ENCODE peak calls at places on chromosomes 5 and 9, in six cellular contexts. G, A, Y, O, K and W are unnamed samples.

GRCh38 chr5:39466804-39467203 is 42.0 kb upstream of the DAB2 start:
- DNase-seq in A (no peak), K (no peak), Y (no peak), G (no peak), O (no peak), W (no peak)

GRCh38 chr9:88954073-88954472 is 37.2 kb upstream of the S1PR3 start:
- DNase-seq in G (no peak), Y (peak), K (no peak), A (peak), O (no peak), W (no peak)

GRCh38 chr5:147935032-147935431 is 28.7 kb upstream of the C5orf46 start:
- DNase-seq in Y (peak), G (no peak), K (peak), A (peak), O (peak), W (no peak)

GRCh38 chr9:129480227-129480626 is 140.7 kb downstream of the C9orf50 start:
- DNase-seq in G (no peak), A (no peak), Y (no peak), O (no peak), K (no peak), W (no peak)

GRCh38 chr5:141692919-141693848 is 11.2 kb upstream of the ARAP3 start:
- DNase-seq in A (peak), O (no peak), K (peak), G (no peak), Y (peak), W (no peak)

GRCh38 chr9:83281306-83282255 is 218.6 kb upstream of the RASEF start:
- DNase-seq in O (peak), A (peak), Y (peak), K (no peak), G (no peak), W (no peak)

GRCh38 chr5:135149956-135150723 is 116.1 kb upstream of the PITX1 start:
- DNase-seq in G (no peak), K (peak), Y (no peak), A (no peak), O (no peak), W (no peak)

GRCh38 chr9:7844283-7844682 is 44.7 kb upstream of the DMAC1 start:
- DNase-seq in K (peak), Y (no peak), G (no peak), O (no peak), A (no peak), W (peak)

GRCh38 chr9:133634024-133634691 is 2.0 kb upstream of the DBH start:
- DNase-seq in K (peak), Y (no peak), G (no peak), O (no peak), A (no peak), W (peak)

GRCh38 chr9:73683862-73684591 is 532.4 kb downstream of the ANXA1 start:
- DNase-seq in O (peak), K (peak), Y (peak), G (no peak), A (peak), W (peak)

GRCh38 chr5:33257807-33258491 is 182.8 kb upstream of the TARS1 start:
- DNase-seq in K (no peak), O (peak), G (no peak), Y (peak), A (no peak), W (no peak)
- TF ChIP-seq CTCF in K (no peak), O (peak), G (no peak), Y (no peak), A (no peak), W (no peak)

DNA sequence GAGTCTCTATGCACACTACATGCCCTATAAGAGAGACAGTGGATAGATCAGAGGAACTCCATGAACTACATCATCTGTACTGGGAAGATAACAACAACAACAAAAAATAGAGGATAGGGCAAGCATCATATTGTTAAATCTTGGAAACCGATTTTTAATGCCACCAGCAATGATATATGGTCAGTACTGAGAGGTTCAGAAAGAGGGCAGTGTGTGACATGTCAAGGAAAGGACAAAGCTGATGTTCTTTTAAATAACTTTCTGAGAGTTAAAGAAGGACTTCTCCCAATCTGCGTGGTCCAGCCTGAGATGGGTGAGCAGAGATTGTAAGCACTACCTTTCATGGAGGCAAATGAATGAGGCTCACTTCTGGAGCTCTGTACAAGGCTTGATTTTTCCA is 62.0 kb upstream of the PHF24 start:
- DNase-seq in O (no peak), K (peak), Y (no peak), A (no peak), G (no peak), W (no peak)
- TF ChIP-seq CTCF in O (peak), K (peak), Y (no peak), A (no peak), G (no peak), W (peak)

GRCh38 chr5:51732304-51732703 is 349.1 kb downstream of the ISL1 start:
- DNase-seq in G (no peak), A (no peak), K (no peak), O (no peak), Y (no peak), W (no peak)

GRCh38 chr5:51731641-51732040 is 348.4 kb downstream of the ISL1 start:
- DNase-seq in A (no peak), O (no peak), K (no peak), Y (no peak), G (no peak), W (no peak)

GRCh38 chr5:51734677-51735076 is 351.4 kb downstream of the ISL1 start:
- DNase-seq in O (peak), Y (no peak), K (no peak), G (no peak), A (no peak), W (no peak)
- TF ChIP-seq CTCF in O (no peak), Y (no peak), K (no peak), G (no peak), A (no peak), W (no peak)

GRCh38 chr9:137277329-137278041 is at the start of gene TOR4A:
- DNase-seq in A (peak), Y (peak), K (peak), G (peak), O (peak), W (peak)
- TF ChIP-seq CTCF in A (no peak), Y (no peak), K (no peak), G (no peak), O (peak), W (peak)

GRCh38 chr5:179822444-179822990 is 1.8 kb downstream of the SQSTM1 start:
- DNase-seq in Y (no peak), K (no peak), A (no peak), G (no peak), O (no peak), W (no peak)

GRCh38 chr5:179825655-179826182 is 5.0 kb downstream of the SQSTM1 start:
- DNase-seq in Y (no peak), G (no peak), A (no peak), K (no peak), O (no peak), W (no peak)

GRCh38 chr5:179824745-179825112 is 4.0 kb downstream of the SQSTM1 start:
- DNase-seq in A (no peak), G (no peak), O (no peak), Y (no peak), K (no peak), W (no peak)

GRCh38 chr5:179822059-179822432 is 1.3 kb downstream of the SQSTM1 start:
- DNase-seq in O (no peak), Y (no peak), A (no peak), G (no peak), K (no peak), W (no peak)

DNA sequence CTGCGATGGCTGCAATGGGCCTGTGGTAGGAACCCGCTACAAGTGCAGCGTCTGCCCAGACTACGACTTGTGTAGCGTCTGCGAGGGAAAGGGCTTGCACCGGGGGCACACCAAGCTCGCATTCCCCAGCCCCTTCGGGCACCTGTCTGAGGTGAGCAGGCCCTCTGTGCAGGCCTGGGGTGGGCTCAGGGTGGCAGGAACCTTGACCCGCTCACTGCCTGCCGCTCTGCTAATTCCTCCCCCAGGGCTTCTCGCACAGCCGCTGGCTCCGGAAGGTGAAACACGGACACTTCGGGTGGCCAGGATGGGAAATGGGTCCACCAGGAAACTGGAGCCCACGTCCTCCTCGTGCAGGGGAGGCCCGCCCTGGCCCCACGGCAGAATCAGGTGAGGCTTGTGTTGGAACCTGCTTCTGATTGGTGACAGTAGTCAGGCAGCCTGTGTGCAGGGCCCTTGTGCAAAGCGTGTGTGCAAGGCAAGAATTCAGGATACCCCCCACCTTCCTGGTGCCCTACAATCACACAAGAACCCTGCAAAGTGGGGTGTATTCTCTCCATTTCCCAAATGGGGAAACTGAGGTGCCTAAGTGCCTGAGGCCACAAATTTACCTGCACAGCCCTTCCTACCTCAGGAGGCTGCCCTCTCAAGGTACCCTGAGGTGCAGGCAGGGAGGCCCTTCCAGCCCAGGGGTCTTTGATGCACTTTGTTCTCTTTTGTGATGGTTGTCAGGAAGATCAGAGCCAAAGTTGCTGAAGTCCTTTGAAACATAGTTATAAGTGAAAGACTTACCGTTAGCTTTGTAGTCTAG is 3.4 kb downstream of the SQSTM1 start:
- DNase-seq in K (no peak), Y (no peak), G (no peak), A (no peak), O (no peak), W (no peak)
- TF ChIP-seq CTCF in K (no peak), Y (no peak), G (no peak), A (no peak), O (no peak), W (no peak)

GRCh38 chr5:132259061-132259851 is 1.8 kb downstream of the PDLIM4 start:
- DNase-seq in K (no peak), G (peak), A (no peak), O (no peak), Y (peak), W (peak)
- TF ChIP-seq CTCF in K (no peak), G (no peak), A (no peak), O (no peak), Y (no peak), W (no peak)

DNA sequence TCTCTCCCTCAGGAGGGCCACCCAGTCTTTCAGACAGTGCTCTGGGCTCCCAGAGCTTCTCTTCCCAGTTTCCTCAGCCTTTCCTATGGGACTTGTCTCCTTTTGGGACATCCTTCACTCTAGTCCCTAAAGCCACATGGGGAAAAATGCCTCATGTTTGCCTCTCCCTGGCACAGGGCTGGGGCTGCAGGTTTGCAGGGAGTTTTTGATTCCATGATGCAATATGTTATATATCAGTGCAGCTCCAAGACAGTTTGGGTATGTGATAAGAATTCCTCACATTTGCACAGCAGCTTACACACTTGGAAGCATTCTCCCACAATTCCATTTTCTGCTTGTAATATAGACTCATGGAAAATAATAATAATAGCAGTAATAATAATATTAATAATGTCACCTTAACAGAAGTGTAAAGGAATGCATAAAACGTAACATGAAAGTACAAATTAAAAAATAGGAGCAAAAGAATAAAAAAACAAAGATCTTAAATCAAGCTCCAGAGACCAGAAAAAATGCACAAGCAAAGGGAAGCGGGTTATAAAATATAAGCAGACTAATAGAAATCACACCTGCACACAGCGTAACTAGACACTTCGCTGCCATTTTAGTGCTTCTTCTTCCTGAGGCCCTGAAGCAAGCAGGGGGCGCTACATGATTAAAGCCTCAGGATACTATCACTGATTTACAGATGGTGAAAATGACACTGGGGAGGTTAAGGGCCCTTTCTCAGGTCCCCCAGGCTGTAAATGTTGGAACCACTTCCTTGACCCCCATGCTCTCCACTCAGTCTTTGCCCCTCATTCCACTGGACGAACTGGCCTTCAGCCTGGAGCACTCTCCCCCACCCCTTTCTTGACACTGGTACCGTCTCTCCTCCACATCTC is 70.0 kb upstream of the IL17B start:
- DNase-seq in Y (no peak), O (peak), K (peak), G (no peak), A (no peak), W (no peak)
- TF ChIP-seq CTCF in Y (peak), O (peak), K (peak), G (no peak), A (peak), W (peak)

GRCh38 chr5:132749506-132749905 is 2.3 kb downstream of the CCNI2 start:
- DNase-seq in A (no peak), O (no peak), G (no peak), Y (no peak), K (no peak), W (no peak)

GRCh38 chr5:132746592-132747063 is 598 bp upstream of the CCNI2 start:
- DNase-seq in A (no peak), O (no peak), Y (no peak), K (peak), G (peak), W (no peak)

GRCh38 chr5:132748522-132749000 is 1.3 kb downstream of the CCNI2 start:
- DNase-seq in K (no peak), O (no peak), A (no peak), Y (no peak), G (no peak), W (no peak)

GRCh38 chr5:132747693-132748440 is 641 bp downstream of the CCNI2 start:
- DNase-seq in Y (no peak), G (peak), A (no peak), O (no peak), K (peak), W (peak)

DNA sequence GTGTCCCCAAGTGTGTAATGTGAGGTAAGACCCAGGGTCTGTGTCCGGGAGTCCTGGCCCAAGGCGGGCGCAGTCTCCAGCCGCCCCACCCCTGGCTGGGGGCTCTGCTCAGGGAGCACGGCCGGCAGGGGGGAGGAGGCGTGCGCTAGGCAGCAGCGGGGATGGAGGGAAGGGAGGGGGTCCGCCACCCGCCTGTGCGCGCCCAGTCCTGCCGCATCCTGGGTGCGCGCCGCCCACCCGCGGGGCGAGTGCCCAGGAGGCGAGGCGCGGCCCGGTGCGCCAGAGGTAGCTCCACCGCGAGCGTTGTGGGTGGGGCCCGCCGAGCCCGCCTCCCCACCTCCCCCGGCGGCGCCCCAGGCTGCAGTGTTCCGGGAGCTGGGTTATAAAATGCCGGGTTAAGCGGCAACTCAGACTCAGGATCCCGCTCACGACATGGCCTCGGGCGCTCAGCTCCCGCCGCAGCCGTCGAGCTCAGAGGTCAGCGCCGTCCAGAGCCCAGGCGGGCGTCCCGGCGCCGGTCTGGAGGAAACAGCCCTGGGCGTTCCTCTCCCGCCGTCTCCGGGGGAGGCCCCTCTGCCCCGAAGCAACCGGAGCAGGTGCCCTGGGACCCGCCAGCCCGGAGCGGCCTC is at the start of gene CCNI2:
- DNase-seq in A (no peak), Y (no peak), O (no peak), G (peak), K (peak), W (peak)
- TF ChIP-seq CTCF in A (no peak), Y (no peak), O (no peak), G (no peak), K (no peak), W (peak)

GRCh38 chr9:86034863-86035734 is 64.3 kb downstream of the GOLM1 start:
- DNase-seq in Y (peak), A (no peak), G (peak), O (peak), K (peak), W (peak)
- TF ChIP-seq CTCF in Y (peak), A (peak), G (peak), O (peak), K (peak), W (peak)